ENCODE peak calls at places on chromosomes 3 and 15, in seven cellular contexts. One of them, this sample, is unnamed.

GRCh38 chr3:51836606-51837005 is 24.8 kb upstream of the IQCF2 start:
- DNase-seq in HTR-8/SVneo: no peak
- DNase-seq in RWPE1: no peak
- DNase-seq in GM12865: no peak
- DNase-seq in GM23338: no peak
- DNase-seq in right atrium auricular region: no peak
- DNase-seq in mesenteric fat pad: no peak
- DNase-seq in this sample: no peak

GRCh38 chr3:9794400-9794799 is 1.5 kb downstream of the ARPC4 start:
- DNase-seq in HTR-8/SVneo: no peak
- DNase-seq in RWPE1: no peak
- DNase-seq in GM12865: no peak
- DNase-seq in GM23338: no peak
- DNase-seq in right atrium auricular region: no peak
- DNase-seq in mesenteric fat pad: no peak
- DNase-seq in this sample: no peak

GRCh38 chr3:165875644-165876043 is 38.4 kb upstream of the BCHE start:
- DNase-seq in HTR-8/SVneo: no peak
- DNase-seq in RWPE1: no peak
- DNase-seq in GM12865: no peak
- DNase-seq in GM23338: no peak
- DNase-seq in right atrium auricular region: no peak
- DNase-seq in mesenteric fat pad: no peak
- DNase-seq in this sample: no peak

GRCh38 chr15:60835974-60836373 is 357.0 kb upstream of the ICE2 start:
- DNase-seq in HTR-8/SVneo: no peak
- DNase-seq in RWPE1: no peak
- DNase-seq in GM12865: no peak
- DNase-seq in GM23338: no peak
- DNase-seq in right atrium auricular region: no peak
- DNase-seq in mesenteric fat pad: no peak
- DNase-seq in this sample: no peak

GRCh38 chr3:40845916-40846315 is 321.2 kb downstream of the ZNF621 start:
- DNase-seq in HTR-8/SVneo: no peak
- DNase-seq in RWPE1: no peak
- DNase-seq in GM12865: no peak
- DNase-seq in GM23338: no peak
- DNase-seq in right atrium auricular region: no peak
- DNase-seq in mesenteric fat pad: no peak
- DNase-seq in this sample: no peak

GRCh38 chr15:54803139-54803808 is 393.5 kb downstream of the RSL24D1 start:
- DNase-seq in HTR-8/SVneo: no peak
- DNase-seq in RWPE1: no peak
- DNase-seq in GM12865: peak
- DNase-seq in GM23338: no peak
- DNase-seq in right atrium auricular region: no peak
- DNase-seq in mesenteric fat pad: no peak
- DNase-seq in this sample: peak

GRCh38 chr3:37058117-37058516 is 64.8 kb downstream of the MLH1 start:
- DNase-seq in HTR-8/SVneo: no peak
- DNase-seq in RWPE1: no peak
- DNase-seq in GM12865: no peak
- DNase-seq in GM23338: no peak
- DNase-seq in right atrium auricular region: no peak
- DNase-seq in mesenteric fat pad: no peak
- DNase-seq in this sample: no peak

GRCh38 chr15:30859091-30859874 is 44.4 kb upstream of the FAN1 start:
- DNase-seq in HTR-8/SVneo: peak
- DNase-seq in RWPE1: peak
- DNase-seq in GM12865: peak
- DNase-seq in GM23338: peak
- DNase-seq in right atrium auricular region: no peak
- DNase-seq in mesenteric fat pad: no peak
- DNase-seq in this sample: peak

GRCh38 chr3:45055411-45056143 is 29.5 kb downstream of the CLEC3B start:
- DNase-seq in HTR-8/SVneo: no peak
- DNase-seq in RWPE1: no peak
- DNase-seq in GM12865: peak
- DNase-seq in GM23338: peak
- DNase-seq in right atrium auricular region: no peak
- DNase-seq in mesenteric fat pad: no peak
- DNase-seq in this sample: peak

GRCh38 chr3:44842376-44842775 is 19.3 kb upstream of the TMEM42 start:
- DNase-seq in HTR-8/SVneo: no peak
- DNase-seq in RWPE1: no peak
- DNase-seq in GM12865: no peak
- DNase-seq in GM23338: no peak
- DNase-seq in right atrium auricular region: no peak
- DNase-seq in mesenteric fat pad: no peak
- DNase-seq in this sample: no peak

GRCh38 chr3:53809764-53810400 is 36.3 kb downstream of the CHDH start:
- DNase-seq in HTR-8/SVneo: no peak
- DNase-seq in RWPE1: no peak
- DNase-seq in GM12865: no peak
- DNase-seq in GM23338: no peak
- DNase-seq in right atrium auricular region: no peak
- DNase-seq in mesenteric fat pad: no peak
- DNase-seq in this sample: no peak

GRCh38 chr15:58065011-58065444 is 483 bp downstream of the ALDH1A2 start:
- DNase-seq in HTR-8/SVneo: no peak
- DNase-seq in RWPE1: no peak
- DNase-seq in GM12865: no peak
- DNase-seq in GM23338: peak
- DNase-seq in right atrium auricular region: no peak
- DNase-seq in mesenteric fat pad: no peak
- DNase-seq in this sample: peak

GRCh38 chr3:157837341-157837740 is 268.9 kb downstream of the SHOX2 start:
- DNase-seq in HTR-8/SVneo: no peak
- DNase-seq in RWPE1: no peak
- DNase-seq in GM12865: no peak
- DNase-seq in GM23338: no peak
- DNase-seq in right atrium auricular region: no peak
- DNase-seq in mesenteric fat pad: no peak
- DNase-seq in this sample: no peak

GRCh38 chr3:114745322-114746240 is 401.5 kb downstream of the ZBTB20 start:
- DNase-seq in HTR-8/SVneo: no peak
- DNase-seq in RWPE1: peak
- DNase-seq in GM12865: no peak
- DNase-seq in GM23338: no peak
- DNase-seq in right atrium auricular region: no peak
- DNase-seq in mesenteric fat pad: no peak
- DNase-seq in this sample: no peak